ENCODE peak calls at places on chromosomes 11 and 22, in four cellular contexts. B is COR-L47, S is stomach, K is NCI-H446 treated with DMSO at 0.1 percent for 48 hours. J is an unnamed sample.

GRCh38 chr11:45289369-45289768 is 3.2 kb upstream of the SYT13 start:
- DNase-seq in B (no peak), S (no peak), K (no peak), J (no peak)

GRCh38 chr11:46737699-46738098 is 18.7 kb downstream of the F2 start:
- DNase-seq in B (no peak), S (no peak), K (no peak), J (no peak)

GRCh38 chr11:96264364-96264763 is 78.6 kb downstream of the MAML2 start:
- DNase-seq in B (no peak), S (no peak), K (no peak), J (no peak)

GRCh38 chr11:12668166-12668565 is 6.1 kb upstream of the TEAD1 start:
- DNase-seq in B (no peak), S (no peak), K (no peak), J (no peak)

GRCh38 chr22:32723632-32724031 is 77.9 kb upstream of the TIMP3 start:
- DNase-seq in B (no peak), S (peak), K (no peak), J (no peak)

GRCh38 chr22:44224166-44224565 is 43.4 kb downstream of the PARVG start:
- DNase-seq in B (no peak), S (no peak), K (no peak), J (no peak)

GRCh38 chr11:57639321-57640067 is 10.2 kb downstream of the YPEL4 start:
- DNase-seq in B (no peak), S (no peak), K (no peak), J (no peak)

GRCh38 chr11:132559371-132560036 is 972.8 kb downstream of the OPCML start:
- DNase-seq in B (no peak), S (no peak), K (no peak), J (no peak)

GRCh38 chr11:96037267-96037990 is 113.5 kb upstream of the MTMR2 start:
- DNase-seq in B (no peak), S (no peak), K (peak), J (peak)

GRCh38 chr11:96008161-96008560 is 84.3 kb upstream of the MTMR2 start:
- DNase-seq in B (no peak), S (no peak), K (no peak), J (no peak)

GRCh38 chr11:64672875-64673274 is 50.1 kb downstream of the NRXN2 start:
- DNase-seq in B (no peak), S (no peak), K (no peak), J (no peak)

GRCh38 chr22:40714514-40714966 is 35.3 kb downstream of the MCHR1 start:
- DNase-seq in B (peak), S (no peak), K (no peak), J (peak)

GRCh38 chr11:118406599-118407166 is 5.3 kb downstream of the ATP5MG start:
- DNase-seq in B (peak), S (no peak), K (no peak), J (no peak)

GRCh38 chr22:39123811-39124668 is 27.0 kb downstream of the APOBEC3H start:
- DNase-seq in B (no peak), S (no peak), K (no peak), J (no peak)

GRCh38 chr11:64152841-64153691 is 12.8 kb downstream of the MACROD1 start:
- DNase-seq in B (peak), S (peak), K (no peak), J (no peak)

GRCh38 chr22:49753961-49754673 is 73.6 kb downstream of the BRD1 start:
- DNase-seq in B (peak), S (no peak), K (no peak), J (no peak)

GRCh38 chr11:56876621-56877312 is 111.9 kb upstream of the OR5AK2 start:
- DNase-seq in B (no peak), S (no peak), K (no peak), J (no peak)

GRCh38 chr11:90113541-90113940 is 20.9 kb upstream of the NAALAD2 start:
- DNase-seq in B (no peak), S (no peak), K (no peak), J (no peak)

GRCh38 chr11:61949169-61950034 is 749 bp upstream of the BEST1 start:
- DNase-seq in B (peak), S (no peak), K (peak), J (peak)

GRCh38 chr22:30298005-30298701 is 8.8 kb upstream of the CASTOR1 start:
- DNase-seq in B (no peak), S (peak), K (no peak), J (no peak)

GRCh38 chr11:11569936-11570491 is 51.8 kb downstream of the GALNT18 start:
- DNase-seq in B (no peak), S (peak), K (no peak), J (no peak)

GRCh38 chr11:92627615-92628201 is 341.7 kb upstream of the MTNR1B start:
- DNase-seq in B (no peak), S (no peak), K (no peak), J (no peak)

GRCh38 chr11:123183391-123184099 is 11.5 kb downstream of the CLMP start:
- DNase-seq in B (no peak), S (no peak), K (no peak), J (no peak)

GRCh38 chr11:116376547-116376946 is 396.2 kb downstream of the BUD13 start:
- DNase-seq in B (peak), S (no peak), K (no peak), J (no peak)

GRCh38 chr11:60910711-60911366 is 3.1 kb upstream of the TMEM109 start:
- DNase-seq in B (no peak), S (no peak), K (no peak), J (no peak)

GRCh38 chr11:73281796-73282660 is 9.9 kb downstream of the P2RY6 start:
- DNase-seq in B (no peak), S (no peak), K (no peak), J (no peak)